ENCODE peak calls at places on chromosomes 16 and 17, in four cellular contexts. R is spleen, T is stomach, C is HCT116. H is an unnamed sample.

GRCh38 chr17:57160624-57161023 is 75.6 kb downstream of the AKAP1 start:
- DNase-seq in T (no peak), C (no peak), R (no peak), H (no peak)

GRCh38 chr17:298791-299450 is 53.7 kb downstream of the RPH3AL start:
- DNase-seq in T (no peak), C (no peak), R (peak; percentile 57), H (no peak)

GRCh38 chr16:79009911-79010310 is 590.6 kb downstream of the MAF start:
- DNase-seq in R (no peak), T (no peak), C (no peak), H (no peak)

GRCh38 chr17:66952031-66952524 is 12.4 kb upstream of the CACNG4 start:
- DNase-seq in T (peak; percentile 71), C (peak; percentile 99), R (no peak), H (peak; percentile 95)

GRCh38 chr16:17828012-17828411 is 357.3 kb upstream of the XYLT1 start:
- DNase-seq in T (no peak), C (no peak), R (no peak), H (no peak)

GRCh38 chr16:24626251-24626650 is 86.9 kb downstream of the RBBP6 start:
- DNase-seq in T (no peak), R (no peak), C (no peak), H (no peak)

GRCh38 chr16:67483150-67483549 is at the start of gene AGRP:
- DNase-seq in C (no peak), T (no peak), R (peak; percentile 80), H (no peak)

GRCh38 chr17:70913086-70913485 is 743.8 kb downstream of the KCNJ2 start:
- DNase-seq in R (no peak), C (no peak), T (no peak), H (no peak)

GRCh38 chr16:54940279-54940604 is 9.6 kb downstream of the IRX5 start:
- DNase-seq in T (no peak), R (no peak), C (no peak), H (no peak)

GRCh38 chr16:839643-840408 is 39.3 kb upstream of the GNG13 start:
- DNase-seq in T (no peak), C (no peak), R (peak; percentile 56), H (no peak)

GRCh38 chr16:1637526-1637925 is 25.4 kb downstream of the CRAMP1 start:
- DNase-seq in R (no peak), T (no peak), C (no peak), H (no peak)

GRCh38 chr17:57107498-57108101 is 22.6 kb downstream of the AKAP1 start:
- DNase-seq in T (peak; percentile 59), C (peak; percentile 94), R (no peak), H (peak; percentile 76)

GRCh38 chr16:14486520-14487303 is 143.3 kb downstream of the PARN start:
- DNase-seq in R (no peak), C (peak; percentile 57), T (peak; percentile 92), H (peak; percentile 85)

GRCh38 chr17:18184143-18185007 is 747 bp downstream of the ALKBH5 start:
- DNase-seq in T (peak; percentile 56), C (no peak), R (peak; percentile 92), H (peak; percentile 27)

GRCh38 chr16:89446975-89447293 is 43.4 kb downstream of the ANKRD11 start:
- DNase-seq in T (no peak), C (no peak), R (no peak), H (no peak)

GRCh38 chr17:64326420-64327054 is 63.5 kb upstream of the TEX2 start:
- DNase-seq in T (peak; percentile 44), C (no peak), R (peak; percentile 90), H (peak; percentile 16)

GRCh38 chr16:9260665-9261064 is 169.2 kb downstream of the HAPSTR1 start:
- DNase-seq in T (peak; percentile 45), R (no peak), C (no peak), H (no peak)

GRCh38 chr16:23505942-23506605 is 4.2 kb downstream of the GGA2 start:
- DNase-seq in R (no peak), C (no peak), T (no peak), H (no peak)

GRCh38 chr17:45902892-45903346 is 8.6 kb downstream of the MAPT start:
- DNase-seq in T (peak; percentile 61), R (no peak), C (no peak), H (peak; percentile 38)

GRCh38 chr17:70552230-70552981 is 383.1 kb downstream of the KCNJ2 start:
- DNase-seq in T (no peak), R (no peak), C (peak; percentile 29), H (peak; percentile 10)

GRCh38 chr17:38660097-38661026 is 14.4 kb downstream of the EPOP start:
- DNase-seq in R (no peak), T (no peak), C (no peak), H (no peak)

GRCh38 chr17:9890124-9890523 is 14.9 kb downstream of the RCVRN start:
- DNase-seq in T (no peak), R (no peak), C (peak; percentile 43), H (no peak)

GRCh38 chr16:75491876-75492275 is 3.4 kb downstream of the CHST6 start:
- DNase-seq in T (no peak), C (no peak), R (peak; percentile 63), H (no peak)

GRCh38 chr16:48223490-48223889 is 20.6 kb upstream of the LONP2 start:
- DNase-seq in T (no peak), R (no peak), C (no peak), H (no peak)

GRCh38 chr17:17645961-17646360 is 35.3 kb upstream of the RAI1 start:
- DNase-seq in T (no peak), R (no peak), C (no peak), H (no peak)

GRCh38 chr16:28984619-28985135 is at the start of gene LAT:
- DNase-seq in T (peak; percentile 40), R (peak; percentile 94), C (no peak), H (no peak)

GRCh38 chr16:53492499-53492898 is 10.5 kb downstream of the AKTIP start:
- DNase-seq in T (no peak), R (no peak), C (no peak), H (no peak)

GRCh38 chr16:82972520-82972919 is 345.8 kb downstream of the CDH13 start:
- DNase-seq in C (no peak), T (no peak), R (no peak), H (no peak)

GRCh38 chr17:20896153-20896649 is 146.6 kb downstream of the USP22 start:
- DNase-seq in R (no peak), T (peak; percentile 38), C (no peak), H (no peak)

GRCh38 chr16:75555213-75555706 is 792 bp downstream of the TMEM231 start:
- DNase-seq in R (peak; percentile 83), T (peak; percentile 67), C (peak; percentile 86), H (peak; percentile 73)

GRCh38 chr16:31301708-31302400 is 42.1 kb downstream of the ITGAM start:
- DNase-seq in T (no peak), R (no peak), C (no peak), H (no peak)

GRCh38 chr17:40471856-40472732 is 28.8 kb downstream of the IGFBP4 start:
- DNase-seq in T (no peak), R (no peak), C (no peak), H (no peak)
- H3K27ac ChIP-seq in T (peak overlapping the region; percentile 82), R (no peak overlapping the region), C (no peak overlapping the region), H (no peak overlapping the region)

DNA sequence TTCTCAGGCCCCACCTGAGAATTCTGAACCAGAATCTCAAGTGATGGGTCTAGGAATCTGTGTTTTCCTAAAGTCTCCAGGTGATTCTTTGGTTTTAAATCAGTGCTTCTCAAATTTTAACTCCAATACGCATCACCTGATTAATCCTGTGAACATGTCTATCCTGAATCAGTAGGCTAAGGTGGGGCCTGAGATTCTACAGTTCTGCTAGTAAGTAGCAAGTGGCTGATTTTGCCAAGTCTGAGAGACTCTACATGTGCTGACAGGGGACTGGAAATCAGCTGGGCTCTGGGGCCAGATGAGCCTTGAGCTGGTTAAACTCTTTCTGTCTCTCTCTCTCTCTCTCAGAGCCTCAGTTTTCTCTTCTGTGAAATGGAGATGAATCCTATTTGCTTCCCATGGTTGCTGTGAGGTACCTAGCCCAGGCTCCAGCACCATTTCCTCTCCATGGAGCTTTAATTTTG is 9.0 kb downstream of the CCR7 start:
- DNase-seq in T (peak; percentile 10), C (no peak), R (no peak), H (no peak)
- TF ChIP-seq POLR2A in T (no peak), C (no peak), R (no peak), H (no peak)

GRCh38 chr17:77403854-77404253 is 263.1 kb downstream of the SEC14L1 start:
- DNase-seq in C (no peak), R (no peak), T (no peak), H (no peak)
- H3K27ac ChIP-seq in C (no peak overlapping the region), R (peak overlapping the region; percentile 78), T (peak overlapping the region; percentile 90), H (peak overlapping the region; percentile 50)

DNA sequence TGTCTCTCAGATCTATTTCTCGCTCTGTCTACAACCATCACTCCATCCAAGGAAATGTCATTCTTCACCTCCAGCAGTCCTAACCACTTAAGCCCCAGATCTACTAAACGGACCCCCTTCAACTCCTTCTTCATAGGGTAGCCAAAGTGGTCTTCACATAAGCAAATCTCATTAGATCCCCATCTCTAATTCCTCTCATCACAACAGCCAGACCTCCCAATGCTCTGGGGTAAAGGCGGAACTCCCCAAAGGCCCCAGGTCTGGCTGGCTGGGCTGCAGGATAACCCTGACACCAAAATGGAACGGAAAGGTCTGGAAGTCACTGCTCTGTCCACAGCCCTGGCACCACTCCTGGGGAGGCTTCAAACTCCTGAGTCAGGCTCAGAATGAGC is 11.1 kb downstream of the ST3GAL2 start:
- DNase-seq in T (no peak), C (no peak), R (no peak), H (no peak)
- TF ChIP-seq POLR2A in T (no peak), C (no peak), R (no peak), H (no peak)

GRCh38 chr17:80523054-80523744 is 21.4 kb upstream of the RPTOR start:
- DNase-seq in T (no peak), C (no peak), R (no peak), H (no peak)
- H3K27ac ChIP-seq in T (peak overlapping the region; percentile 62), C (no peak overlapping the region), R (no peak overlapping the region), H (no peak overlapping the region)

GRCh38 chr17:1628856-1629646 is 417 bp upstream of the SLC43A2 start:
- DNase-seq in C (peak; percentile 82), R (peak; percentile 97), T (peak; percentile 95), H (peak; percentile 94)
- TF ChIP-seq POLR2A in C (no peak), R (no peak), T (no peak), H (peak; percentile 74)

DNA sequence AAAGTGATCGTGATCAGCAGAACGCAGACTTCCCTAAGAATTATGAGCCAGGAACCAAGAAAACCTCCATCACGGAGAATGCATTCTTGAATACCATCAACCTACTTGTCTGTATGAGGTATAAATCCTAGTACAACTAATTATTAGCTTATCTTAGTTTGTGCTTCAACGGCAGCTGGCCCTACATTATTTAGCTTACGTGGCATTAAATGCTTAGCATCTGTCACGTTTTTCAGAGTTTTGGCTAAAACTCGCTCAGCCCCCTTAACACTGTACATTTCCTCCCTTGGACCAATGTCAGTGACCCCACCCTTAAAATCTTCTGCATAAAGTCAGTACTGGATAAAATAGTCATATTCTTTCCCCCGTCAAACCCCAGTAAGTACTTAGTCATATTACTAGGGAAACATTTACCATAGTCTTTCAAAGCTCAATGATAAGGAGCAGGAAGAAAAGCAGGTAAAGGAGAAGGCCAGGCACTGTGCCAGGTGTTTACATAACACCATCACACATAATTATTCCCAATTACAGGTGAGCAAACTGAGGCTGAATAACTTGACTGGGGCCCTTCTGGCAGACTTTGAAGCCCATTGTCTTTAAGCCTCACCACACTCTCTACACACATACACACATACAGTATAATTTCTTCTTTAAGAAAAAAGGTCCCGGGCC is 16.6 kb upstream of the TXNDC11 start:
- DNase-seq in T (peak; percentile 90), C (no peak), R (no peak), H (no peak)
- H3K27ac ChIP-seq in T (peak overlapping the region; percentile 57), C (no peak overlapping the region), R (no peak overlapping the region), H (no peak overlapping the region)

GRCh38 chr17:27293898-27294688 is at the start of gene WSB1:
- DNase-seq in T (peak; percentile 94), C (peak; percentile 56), R (peak; percentile 99), H (peak; percentile 94)
- TF ChIP-seq POLR2A in T (peak; percentile 96), C (peak; percentile 97), R (peak; percentile 97), H (peak; percentile 99)

H was measured in prostate gland.